ENCODE peak calls at places on chromosomes 4 and X, in four cellular contexts. K is H1, A is GM12878, B is HepG2. O is an unnamed sample.

GRCh38 chr4:8029689-8030088 is 90.0 kb upstream of the AFAP1 start:
- DNase-seq in K (no peak), B (no peak), A (no peak), O (peak)

GRCh38 chrX:155048997-155049619 is 21.8 kb downstream of the CMC4 start:
- DNase-seq in A (no peak), B (peak), K (peak), O (peak)

GRCh38 chr4:38868055-38868965 is 704 bp downstream of the FAM114A1 start:
- DNase-seq in A (no peak), B (no peak), K (peak), O (no peak)

GRCh38 chr4:158046345-158046744 is 126.5 kb downstream of the GASK1B start:
- DNase-seq in B (peak), K (no peak), A (no peak), O (no peak)

GRCh38 chr4:1023241-1023640 is 11.8 kb downstream of the FGFRL1 start:
- DNase-seq in K (no peak), B (no peak), A (no peak), O (no peak)

GRCh38 chrX:39705299-39705698 is 392.5 kb downstream of the BCOR start:
- DNase-seq in A (no peak), B (no peak), K (no peak), O (peak)

GRCh38 chr4:10589308-10589707 is 95.3 kb downstream of the CLNK start:
- DNase-seq in K (no peak), A (no peak), B (no peak), O (no peak)

GRCh38 chr4:3469386-3470243 is 6.5 kb downstream of the DOK7 start:
- DNase-seq in A (no peak), B (no peak), K (no peak), O (no peak)

GRCh38 chrX:34813618-34814017 is 129.0 kb upstream of the FAM47B start:
- DNase-seq in A (no peak), K (no peak), B (no peak), O (no peak)

GRCh38 chr4:25913056-25913850 is 767 bp upstream of the SMIM20 start:
- DNase-seq in K (no peak), A (no peak), B (no peak), O (no peak)

GRCh38 chrX:116292183-116292582 is 121.6 kb downstream of the AGTR2 start:
- DNase-seq in K (no peak), A (no peak), B (no peak), O (no peak)

GRCh38 chr4:83054928-83055327 is 19.9 kb downstream of the COPS4 start:
- DNase-seq in K (no peak), B (no peak), A (no peak), O (no peak)

GRCh38 chrX:105120460-105120859 is 100.0 kb downstream of the TEX13A start:
- DNase-seq in A (no peak), K (no peak), B (no peak), O (no peak)

GRCh38 chr4:113476800-113477199 is 284.7 kb downstream of the CAMK2D start:
- DNase-seq in B (no peak), K (no peak), A (no peak), O (no peak)

GRCh38 chr4:1360423-1361283 is 13.6 kb downstream of the UVSSA start:
- DNase-seq in B (peak), K (no peak), A (no peak), O (no peak)

GRCh38 chr4:12446237-12446636 is 1017.5 kb upstream of the HS3ST1 start:
- DNase-seq in A (no peak), B (no peak), K (no peak), O (no peak)

GRCh38 chr4:174324725-174325124 is 41.0 kb downstream of the CEP44 start:
- DNase-seq in B (no peak), K (no peak), A (no peak), O (peak)

GRCh38 chrX:35351795-35352483 is 409.3 kb downstream of the FAM47B start:
- DNase-seq in K (no peak), B (no peak), A (no peak), O (no peak)

GRCh38 chr4:42150653-42151567 is 1.5 kb downstream of the BEND4 start:
- DNase-seq in B (no peak), K (peak), A (no peak), O (no peak)

GRCh38 chr4:42152507-42153504 is at the start of gene BEND4:
- DNase-seq in K (peak), A (no peak), B (no peak), O (no peak)

GRCh38 chr4:42149004-42149403 is 3.5 kb downstream of the BEND4 start:
- DNase-seq in K (no peak), A (no peak), B (no peak), O (no peak)

GRCh38 chr4:42148453-42148852 is 4.0 kb downstream of the BEND4 start:
- DNase-seq in A (no peak), K (no peak), B (no peak), O (no peak)

GRCh38 chr4:42151568-42152506 is 618 bp downstream of the BEND4 start:
- DNase-seq in K (peak), B (no peak), A (no peak), O (no peak)
- TF ChIP-seq EZH2 in K (peak), B (no peak), A (no peak), O (no peak)

GRCh38 chr4:20299515-20299914 is 47.8 kb downstream of the SLIT2 start:
- DNase-seq in A (no peak), B (peak), K (no peak), O (no peak)

GRCh38 chr4:20301161-20301560 is 49.5 kb downstream of the SLIT2 start:
- DNase-seq in B (no peak), A (no peak), K (no peak), O (no peak)

GRCh38 chr4:20297800-20298199 is 46.1 kb downstream of the SLIT2 start:
- DNase-seq in B (no peak), K (no peak), A (no peak), O (no peak)

GRCh38 chr4:20298986-20299385 is 47.3 kb downstream of the SLIT2 start:
- DNase-seq in A (no peak), B (no peak), K (no peak), O (no peak)

GRCh38 chr4:20297246-20297645 is 45.5 kb downstream of the SLIT2 start:
- DNase-seq in B (no peak), A (no peak), K (no peak), O (no peak)
- TF ChIP-seq USF2 in B (no peak), A (no peak), K (no peak), O (no peak)

GRCh38 chr4:186201535-186202230 is 10.3 kb downstream of the CYP4V2 start:
- DNase-seq in A (no peak), K (peak), B (peak), O (peak)
- TF ChIP-seq JUND in A (no peak), K (no peak), B (no peak), O (no peak)

GRCh38 chr4:142844782-142845181 is 1.3 kb downstream of the INPP4B start:
- DNase-seq in K (no peak), B (no peak), A (no peak), O (no peak)

GRCh38 chr4:142846105-142846728 is at the start of gene INPP4B:
- DNase-seq in K (no peak), B (no peak), A (no peak), O (no peak)

GRCh38 chr4:142840516-142841123 is 5.5 kb downstream of the INPP4B start:
- DNase-seq in B (peak), K (no peak), A (no peak), O (peak)

GRCh38 chr4:142846729-142847606 is 867 bp upstream of the INPP4B start:
- DNase-seq in A (no peak), K (peak), B (peak), O (no peak)

GRCh38 chr4:142845293-142846070 is 619 bp downstream of the INPP4B start:
- DNase-seq in B (no peak), K (peak), A (no peak), O (no peak)
- TF ChIP-seq EZH2 in B (no peak), K (peak), A (no peak), O (no peak)

GRCh38 chr4:48490012-48490679 is at the start of gene ZAR1:
- DNase-seq in B (no peak), A (no peak), K (no peak), O (no peak)
- TF ChIP-seq USF2 in B (no peak), A (no peak), K (no peak), O (no peak)

DNA sequence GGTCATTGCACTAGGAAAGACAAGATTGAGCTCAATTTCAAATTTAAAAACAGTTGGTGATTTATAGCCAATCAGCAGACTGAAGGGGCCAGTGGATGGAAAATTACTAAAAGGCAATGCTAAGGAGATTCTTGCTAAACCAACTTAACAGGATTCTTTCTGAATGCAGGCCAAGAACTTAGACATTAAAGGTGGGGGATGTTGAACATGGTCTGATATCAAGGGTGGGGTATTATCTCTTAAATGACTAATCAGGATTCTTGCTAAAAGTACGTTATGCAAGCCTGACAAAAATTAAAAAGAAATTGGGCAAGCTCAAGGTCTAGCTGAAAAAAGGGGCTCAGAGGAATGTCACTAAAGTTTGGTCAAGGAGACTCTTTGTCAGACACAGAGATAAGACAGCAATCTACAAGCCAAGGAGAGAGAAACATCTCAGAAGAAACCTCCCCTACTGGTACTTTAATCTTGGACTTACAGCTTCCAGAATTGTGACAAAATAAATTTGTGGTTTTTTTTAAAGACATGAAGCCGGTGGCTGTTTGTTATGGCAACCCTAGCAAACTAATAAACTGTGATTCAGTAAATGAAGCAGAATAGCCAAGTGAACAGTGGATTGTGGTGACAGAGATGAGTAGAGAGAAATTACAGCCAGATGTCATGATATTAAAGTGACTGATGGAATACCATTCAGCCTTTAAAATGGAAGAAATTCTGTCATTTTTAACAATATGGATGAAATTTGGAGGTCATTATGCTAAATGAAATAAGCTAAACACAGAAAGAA is 120.3 kb upstream of the KLHL4 start:
- DNase-seq in B (no peak), K (no peak), A (no peak), O (no peak)
- TF ChIP-seq JUND in B (no peak), K (no peak), A (no peak), O (no peak)

GRCh38 chr4:37243722-37244582 is 591 bp upstream of the NWD2 start:
- DNase-seq in B (peak), A (no peak), K (peak), O (no peak)
- TF ChIP-seq EZH2 in B (no peak), A (no peak), K (no peak), O (no peak)

DNA sequence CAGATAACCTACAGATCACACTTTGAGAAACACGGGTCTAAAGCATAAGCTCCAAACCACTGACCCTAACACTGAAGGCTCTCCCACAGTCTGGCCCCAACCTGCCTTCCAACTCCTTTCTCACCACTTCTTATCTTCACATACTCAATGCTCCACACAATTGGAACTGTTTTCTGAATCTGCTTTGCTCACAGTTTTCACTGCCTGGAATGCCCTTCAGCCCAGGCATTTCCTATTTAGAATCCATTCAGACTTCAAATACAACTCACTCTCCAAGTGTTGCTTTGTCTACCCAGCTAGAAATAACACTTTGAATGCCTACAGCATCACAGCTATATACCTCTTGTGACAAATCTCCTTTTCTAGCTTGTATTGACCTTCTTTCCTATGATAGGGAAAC is 10.2 kb downstream of the OTUD4 start:
- DNase-seq in K (no peak), B (no peak), A (no peak), O (no peak)
- TF ChIP-seq USF2 in K (no peak), B (no peak), A (no peak), O (no peak)

DNA sequence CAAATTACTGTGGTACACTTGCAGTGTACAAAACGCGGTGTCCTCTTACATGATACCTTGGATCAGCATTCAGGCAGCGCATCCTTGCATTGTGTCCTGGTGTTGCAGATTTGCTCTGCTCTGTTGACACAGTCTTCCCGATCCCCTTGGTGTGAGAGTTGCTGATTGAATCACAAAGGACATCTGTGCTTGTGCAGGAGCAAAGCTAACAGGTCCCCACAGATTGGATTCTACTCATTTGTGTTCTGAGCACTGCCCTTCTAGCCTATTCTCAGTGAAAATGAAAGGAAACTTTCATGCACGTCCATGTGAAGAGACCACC is 171.4 kb downstream of the FRMPD4 start:
- DNase-seq in B (no peak), K (no peak), A (no peak), O (no peak)
- TF ChIP-seq JUND in B (no peak), K (no peak), A (no peak), O (no peak)